ENCODE peak calls at places on chromosomes 6 and 20, in four cellular contexts. B is breast epithelium, J is upper lobe of left lung, R is stomach. K is an unnamed sample.
A peak's percentile ranks its signal among the peaks of the same experiment; 100 is the strongest.

GRCh38 chr6:128422200-128422599 is 98.2 kb downstream of the PTPRK start:
- DNase-seq in B (no peak), J (no peak), R (no peak), K (no peak)

GRCh38 chr6:12150812-12151432 is 138.8 kb downstream of the HIVEP1 start:
- DNase-seq in B (no peak), J (no peak), R (no peak), K (peak; percentile 78)

GRCh38 chr6:111113731-111114438 is 26.6 kb downstream of the SLC16A10 start:
- DNase-seq in B (no peak), J (no peak), R (peak; percentile 42), K (no peak)

GRCh38 chr6:144195671-144196070 is 45.4 kb downstream of the STX11 start:
- DNase-seq in B (no peak), J (no peak), R (no peak), K (no peak)

GRCh38 chr6:6788394-6789020 is 200.0 kb downstream of the LY86 start:
- DNase-seq in B (no peak), J (no peak), R (peak; percentile 27), K (no peak)

GRCh38 chr6:5904527-5904926 is 102.2 kb downstream of the NRN1 start:
- DNase-seq in B (no peak), J (no peak), R (no peak), K (no peak)

GRCh38 chr20:33697129-33697528 is 10.9 kb upstream of the E2F1 start:
- DNase-seq in B (no peak), J (no peak), R (no peak), K (no peak)

GRCh38 chr6:81002126-81002525 is 750.4 kb downstream of the TENT5A start:
- DNase-seq in B (no peak), J (no peak), R (no peak), K (no peak)

GRCh38 chr6:34055223-34055933 is 90.5 kb downstream of the GRM4 start:
- DNase-seq in B (no peak), J (no peak), R (peak; percentile 62), K (peak; percentile 86)

GRCh38 chr6:113340371-113340770 is 516.8 kb upstream of the MARCKS start:
- DNase-seq in B (no peak), J (no peak), R (no peak), K (no peak)

GRCh38 chr6:125637207-125637606 is 112.2 kb upstream of the HEY2 start:
- DNase-seq in B (no peak), J (no peak), R (no peak), K (no peak)

GRCh38 chr6:83417880-83418663 is 12.8 kb downstream of the ME1 start:
- DNase-seq in B (no peak), J (no peak), R (no peak), K (no peak)

GRCh38 chr6:81491486-81492101 is 260.9 kb downstream of the TENT5A start:
- DNase-seq in B (no peak), J (no peak), R (no peak), K (no peak)

GRCh38 chr6:13965582-13966127 is 40.9 kb downstream of the RNF182 start:
- DNase-seq in B (no peak), J (no peak), R (no peak), K (no peak)

GRCh38 chr6:132483779-132484679 is 28.9 kb downstream of the STX7 start:
- DNase-seq in B (no peak), J (no peak), R (no peak), K (no peak)

GRCh38 chr6:32196682-32197616 is 4.5 kb upstream of the GPSM3 start:
- DNase-seq in B (no peak), J (peak; percentile 86), R (no peak), K (peak; percentile 90)

GRCh38 chr20:44404204-44405181 is 49.0 kb downstream of the HNF4A start:
- DNase-seq in B (no peak), J (no peak), R (no peak), K (no peak)

GRCh38 chr6:146544783-146545182 is 1.1 kb downstream of the RAB32 start:
- DNase-seq in B (no peak), J (no peak), R (no peak), K (no peak)

GRCh38 chr20:40652426-40652825 is 36.6 kb downstream of the MAFB start:
- DNase-seq in B (no peak), J (no peak), R (no peak), K (no peak)

GRCh38 chr20:40962733-40963504 is 65.7 kb upstream of the TOP1 start:
- DNase-seq in B (peak; percentile 74), J (no peak), R (peak; percentile 77), K (peak; percentile 91)

GRCh38 chr6:32692019-32692418 is 25.6 kb upstream of the HLA-DQB1 start:
- DNase-seq in B (no peak), J (no peak), R (peak; percentile 43), K (no peak)

GRCh38 chr20:37243076-37243936 is 18.3 kb downstream of the GHRH start:
- DNase-seq in B (no peak), J (no peak), R (no peak), K (no peak)

GRCh38 chr6:39849764-39850163 is 57.6 kb downstream of the DAAM2 start:
- DNase-seq in B (no peak), J (no peak), R (no peak), K (no peak)

GRCh38 chr6:13355969-13356368 is 27.6 kb upstream of the TBC1D7 start:
- DNase-seq in B (no peak), J (no peak), R (no peak), K (no peak)

GRCh38 chr20:23161968-23162696 is 76.0 kb upstream of the CD93 start:
- DNase-seq in B (peak; percentile 67), J (peak; percentile 68), R (peak; percentile 94), K (peak; percentile 90)

GRCh38 chr20:17680128-17680835 is 1.8 kb downstream of the RRBP1 start:
- DNase-seq in B (no peak), J (peak; percentile 87), R (peak; percentile 74), K (peak; percentile 87)

GRCh38 chr6:85756982-85757381 is 114.3 kb upstream of the SYNCRIP start:
- DNase-seq in B (no peak), J (no peak), R (no peak), K (no peak)

GRCh38 chr6:148616811-148617210 is 130.0 kb upstream of the UST start:
- DNase-seq in B (no peak), J (no peak), R (no peak), K (no peak)

GRCh38 chr6:16450821-16451220 is 212.4 kb downstream of the GMPR start:
- DNase-seq in B (no peak), J (no peak), R (no peak), K (no peak)

GRCh38 chr6:25103603-25104002 is 167.8 kb upstream of the RIPOR2 start:
- DNase-seq in B (no peak), J (no peak), R (no peak), K (no peak)

GRCh38 chr20:38049800-38050199 is 16.3 kb downstream of the RPRD1B start:
- DNase-seq in B (no peak), J (no peak), R (no peak), K (no peak)

GRCh38 chr20:8583209-8584106 is 451.4 kb downstream of the PLCB1 start:
- DNase-seq in B (no peak), J (no peak), R (no peak), K (no peak)

GRCh38 chr6:129646617-129647016 is 63.4 kb downstream of the ARHGAP18 start:
- DNase-seq in B (no peak), J (no peak), R (no peak), K (no peak)

GRCh38 chr6:33824461-33825154 is 20.8 kb upstream of the MLN start:
- DNase-seq in B (no peak), J (no peak), R (peak; percentile 32), K (no peak)

GRCh38 chr6:3714768-3715167 is 36.7 kb downstream of the PXDC1 start:
- DNase-seq in B (no peak), J (no peak), R (no peak), K (no peak)

GRCh38 chr6:3711776-3712175 is 39.7 kb downstream of the PXDC1 start:
- DNase-seq in B (no peak), J (no peak), R (peak; percentile 71), K (no peak)

GRCh38 chr6:3712827-3713226 is 38.7 kb downstream of the PXDC1 start:
- DNase-seq in B (no peak), J (peak; percentile 12), R (peak; percentile 59), K (no peak)

GRCh38 chr6:3714111-3714510 is 37.4 kb downstream of the PXDC1 start:
- DNase-seq in B (no peak), J (no peak), R (no peak), K (no peak)

GRCh38 chr6:3713266-3713665 is 38.2 kb downstream of the PXDC1 start:
- DNase-seq in B (no peak), J (no peak), R (no peak), K (no peak)
- TF ChIP-seq POLR2AphosphoS5 in B (no peak), J (no peak), R (no peak), K (no peak)

DNA sequence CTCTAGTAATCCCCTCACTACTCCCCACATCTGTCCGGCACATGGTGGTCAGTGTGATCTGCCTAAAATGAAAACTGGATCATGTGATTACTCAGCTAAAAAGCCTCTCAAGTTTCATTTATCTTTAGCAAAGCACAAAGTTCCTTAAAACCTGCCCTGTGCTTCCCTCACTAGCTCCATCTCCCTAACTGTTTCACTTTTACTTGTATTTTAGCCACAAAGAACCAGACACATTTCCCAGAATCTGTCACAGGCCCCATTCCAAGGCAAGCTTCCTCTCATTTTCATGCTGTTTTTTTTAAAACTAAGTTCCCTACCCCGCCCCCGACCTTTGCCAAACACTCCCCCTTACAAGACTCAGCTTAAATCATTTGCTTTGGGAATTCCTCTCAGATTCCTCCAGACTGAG is 8.9 kb upstream of the IGF2R start:
- DNase-seq in B (no peak), J (no peak), R (no peak), K (no peak)
- TF ChIP-seq CTCF in B (no peak), J (no peak), R (no peak), K (no peak)

GRCh38 chr6:79056226-79056625 is 21.8 kb downstream of the PHIP start:
- DNase-seq in B (no peak), J (no peak), R (no peak), K (no peak)
- H3K36me3 ChIP-seq in B (no peaks in the 10 kb centered on the region), J (peaks cover 32% of the 10 kb centered on the region), R (peaks cover 82% of the 10 kb centered on the region), K (peaks cover 2% of the 10 kb centered on the region)

DNA sequence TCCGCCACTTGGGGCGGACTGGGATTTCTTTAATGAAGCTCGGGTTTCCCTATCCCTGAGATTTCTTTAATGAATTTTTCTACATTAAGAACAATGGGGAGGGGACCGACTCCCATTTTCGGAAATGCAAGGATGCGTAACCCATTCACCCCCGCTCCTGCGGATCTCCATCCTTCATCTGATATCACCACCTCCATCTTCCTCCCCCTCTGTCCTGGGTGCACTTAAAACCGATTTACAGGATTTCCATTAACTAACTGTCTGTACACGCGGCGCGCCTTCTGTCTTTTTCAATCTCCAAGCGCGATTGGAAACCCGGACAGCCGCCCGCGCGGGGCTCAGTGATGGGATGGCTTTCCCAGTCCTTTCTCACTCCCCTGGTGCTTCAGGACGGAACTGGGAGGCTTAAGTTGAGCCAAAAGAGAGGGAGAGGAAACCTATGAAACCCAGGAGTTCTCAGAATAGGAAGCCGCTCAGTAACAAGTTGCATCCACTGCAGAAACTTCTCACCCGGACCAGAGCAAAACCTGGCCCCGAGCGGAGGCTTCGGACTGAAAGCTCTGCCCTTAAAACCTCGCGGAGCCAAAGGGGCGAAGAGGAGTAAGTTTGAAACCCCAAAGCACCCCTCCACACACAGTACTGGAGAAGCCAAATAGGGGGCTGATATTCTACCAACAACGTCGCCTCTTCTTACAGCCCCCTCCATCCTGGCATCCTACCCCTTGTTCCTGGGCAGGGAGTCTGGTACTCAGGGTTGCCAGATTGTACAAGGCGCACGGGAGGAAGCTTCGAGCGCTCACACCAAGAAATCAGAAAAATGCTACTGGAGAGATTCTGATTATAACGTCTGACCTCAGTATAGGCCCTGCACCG is 721 bp upstream of the COL12A1 start:
- DNase-seq in B (no peak), J (peak; percentile 72), R (no peak), K (peak; percentile 64)
- TF ChIP-seq POLR2AphosphoS5 in B (no peak), J (no peak), R (no peak), K (no peak)